ENCODE peak calls at places on chromosomes 2 and 18, in six cellular contexts. R, M, E, F, O and X are unnamed samples.

GRCh38 chr18:21004721-21005120 is 106.9 kb downstream of the ROCK1 start:
- DNase-seq in R (no peak), M (no peak), E (no peak), F (no peak), O (peak), X (no peak)

GRCh38 chr2:28896906-28897305 is 2.4 kb downstream of the WDR43 start:
- DNase-seq in R (no peak), M (no peak), E (no peak), F (no peak), O (peak), X (no peak)

GRCh38 chr2:45014016-45014702 is 4.9 kb upstream of the SIX2 start:
- DNase-seq in R (no peak), M (peak), E (peak), F (peak), O (no peak), X (peak)

GRCh38 chr2:32824415-32824814 is 122.3 kb upstream of the LTBP1 start:
- DNase-seq in R (no peak), M (no peak), E (no peak), F (no peak), O (no peak), X (no peak)

GRCh38 chr2:42900226-42900744 is 107.9 kb upstream of the HAAO start:
- DNase-seq in R (no peak), M (no peak), E (no peak), F (no peak), O (no peak), X (no peak)

GRCh38 chr2:48249093-48249492 is 280.9 kb upstream of the STON1 start:
- DNase-seq in R (no peak), M (no peak), E (no peak), F (no peak), O (peak), X (no peak)

GRCh38 chr2:72985891-72986683 is 68.8 kb downstream of the EMX1 start:
- DNase-seq in R (no peak), M (peak), E (peak), F (peak), O (no peak), X (no peak)

GRCh38 chr2:19722486-19723420 is 179.0 kb downstream of the TTC32 start:
- DNase-seq in R (no peak), M (no peak), E (no peak), F (no peak), O (no peak), X (no peak)

GRCh38 chr2:32862269-32863055 is 84.3 kb upstream of the LTBP1 start:
- DNase-seq in R (no peak), M (no peak), E (no peak), F (no peak), O (no peak), X (no peak)

GRCh38 chr2:224196789-224197188 is 157.7 kb upstream of the SERPINE2 start:
- DNase-seq in R (no peak), M (no peak), E (no peak), F (no peak), O (no peak), X (no peak)

GRCh38 chr18:27652480-27653121 is 467.5 kb upstream of the CHST9 start:
- DNase-seq in R (no peak), M (no peak), E (no peak), F (no peak), O (no peak), X (no peak)

GRCh38 chr18:32287249-32287648 is 97.4 kb downstream of the MEP1B start:
- DNase-seq in R (no peak), M (no peak), E (no peak), F (no peak), O (no peak), X (no peak)

GRCh38 chr2:119407430-119408220 is 24.0 kb upstream of the TMEM37 start:
- DNase-seq in R (peak), M (peak), E (peak), F (peak), O (peak), X (peak)

GRCh38 chr18:10101729-10102128 is 187.9 kb downstream of the VAPA start:
- DNase-seq in R (no peak), M (no peak), E (no peak), F (no peak), O (no peak), X (no peak)

GRCh38 chr2:130353291-130354134 is 2.3 kb upstream of the PTPN18 start:
- DNase-seq in R (no peak), M (no peak), E (no peak), F (no peak), O (no peak), X (no peak)

GRCh38 chr2:214069254-214069653 is 341.6 kb upstream of the VWC2L start:
- DNase-seq in R (peak), M (no peak), E (no peak), F (no peak), O (peak), X (peak)

GRCh38 chr2:8857709-8858108 is 20.3 kb upstream of the KIDINS220 start:
- DNase-seq in R (no peak), M (no peak), E (no peak), F (no peak), O (no peak), X (no peak)

GRCh38 chr2:19361325-19361990 is 3.0 kb upstream of the OSR1 start:
- DNase-seq in R (no peak), M (no peak), E (peak), F (no peak), O (no peak), X (no peak)

GRCh38 chr2:172330060-172330671 is 97.2 kb upstream of the ITGA6 start:
- DNase-seq in R (no peak), M (no peak), E (no peak), F (no peak), O (no peak), X (no peak)

GRCh38 chr2:172333206-172333605 is 94.2 kb upstream of the ITGA6 start:
- DNase-seq in R (no peak), M (no peak), E (no peak), F (no peak), O (no peak), X (no peak)

GRCh38 chr2:172328103-172328835 is 99.1 kb upstream of the ITGA6 start:
- DNase-seq in R (no peak), M (no peak), E (no peak), F (no peak), O (peak), X (no peak)

GRCh38 chr2:172326211-172326509 is 101.2 kb upstream of the ITGA6 start:
- DNase-seq in R (no peak), M (no peak), E (no peak), F (no peak), O (no peak), X (no peak)

GRCh38 chr2:172329404-172330059 is 97.9 kb upstream of the ITGA6 start:
- DNase-seq in R (no peak), M (peak), E (peak), F (no peak), O (no peak), X (peak)
- TF ChIP-seq POLR2A in R (no peak), M (no peak), E (no peak), F (no peak), O (no peak), X (no peak)

GRCh38 chr2:98732430-98733051 is 1.6 kb upstream of the MGAT4A start:
- DNase-seq in R (no peak), M (no peak), E (no peak), F (no peak), O (no peak), X (no peak)

GRCh38 chr2:98730053-98730850 is 680 bp downstream of the MGAT4A start:
- DNase-seq in R (peak), M (peak), E (peak), F (no peak), O (no peak), X (peak)

GRCh38 chr2:98729652-98730051 is 1.3 kb downstream of the MGAT4A start:
- DNase-seq in R (no peak), M (no peak), E (no peak), F (no peak), O (no peak), X (no peak)

GRCh38 chr2:98731709-98732349 is 897 bp upstream of the MGAT4A start:
- DNase-seq in R (no peak), M (no peak), E (no peak), F (no peak), O (no peak), X (no peak)

GRCh38 chr2:98730851-98731708 is at the start of gene MGAT4A:
- DNase-seq in R (peak), M (peak), E (peak), F (peak), O (no peak), X (peak)
- TF ChIP-seq POLR2A in R (peak), M (no peak), E (peak), F (no peak), O (no peak), X (peak)

DNA sequence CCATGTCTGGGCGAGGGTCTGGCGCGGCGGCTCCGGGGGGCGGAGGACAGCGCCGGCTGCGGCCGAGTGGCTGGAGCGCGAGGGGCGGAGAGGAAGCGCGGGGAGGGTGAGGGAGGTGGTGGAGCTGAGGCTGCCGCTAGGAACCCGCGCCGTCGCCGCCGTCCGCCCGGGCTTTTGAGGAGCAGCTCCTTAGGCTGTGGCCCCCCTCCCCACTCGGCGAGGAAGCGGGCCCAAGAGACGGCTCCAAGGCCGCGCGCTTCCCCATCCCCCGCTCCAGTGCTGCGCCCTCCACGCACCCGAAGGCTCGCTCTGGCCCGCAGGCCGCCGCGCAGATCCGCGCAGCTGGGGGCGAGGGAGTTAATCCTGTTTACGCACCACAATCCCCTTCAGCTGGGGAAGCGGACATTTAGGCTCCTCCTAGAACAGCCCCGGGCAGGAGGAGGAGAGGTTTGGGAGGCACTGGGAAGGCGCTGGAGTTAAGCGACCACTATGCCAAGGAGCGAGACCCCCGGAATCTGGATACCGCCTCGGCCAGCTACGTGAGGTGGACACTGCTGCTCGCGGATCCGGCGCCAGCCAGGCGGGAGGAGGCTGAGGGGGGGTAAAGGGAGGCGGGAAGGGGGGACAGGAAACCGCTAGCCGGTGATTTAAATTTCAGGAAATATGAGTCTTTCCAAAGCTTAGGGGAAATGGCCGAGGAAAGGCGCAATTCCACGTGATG is at the start of gene CNRIP1:
- DNase-seq in R (no peak), M (peak), E (peak), F (peak), O (peak), X (peak)
- TF ChIP-seq POLR2A in R (no peak), M (no peak), E (no peak), F (no peak), O (no peak), X (peak)

DNA sequence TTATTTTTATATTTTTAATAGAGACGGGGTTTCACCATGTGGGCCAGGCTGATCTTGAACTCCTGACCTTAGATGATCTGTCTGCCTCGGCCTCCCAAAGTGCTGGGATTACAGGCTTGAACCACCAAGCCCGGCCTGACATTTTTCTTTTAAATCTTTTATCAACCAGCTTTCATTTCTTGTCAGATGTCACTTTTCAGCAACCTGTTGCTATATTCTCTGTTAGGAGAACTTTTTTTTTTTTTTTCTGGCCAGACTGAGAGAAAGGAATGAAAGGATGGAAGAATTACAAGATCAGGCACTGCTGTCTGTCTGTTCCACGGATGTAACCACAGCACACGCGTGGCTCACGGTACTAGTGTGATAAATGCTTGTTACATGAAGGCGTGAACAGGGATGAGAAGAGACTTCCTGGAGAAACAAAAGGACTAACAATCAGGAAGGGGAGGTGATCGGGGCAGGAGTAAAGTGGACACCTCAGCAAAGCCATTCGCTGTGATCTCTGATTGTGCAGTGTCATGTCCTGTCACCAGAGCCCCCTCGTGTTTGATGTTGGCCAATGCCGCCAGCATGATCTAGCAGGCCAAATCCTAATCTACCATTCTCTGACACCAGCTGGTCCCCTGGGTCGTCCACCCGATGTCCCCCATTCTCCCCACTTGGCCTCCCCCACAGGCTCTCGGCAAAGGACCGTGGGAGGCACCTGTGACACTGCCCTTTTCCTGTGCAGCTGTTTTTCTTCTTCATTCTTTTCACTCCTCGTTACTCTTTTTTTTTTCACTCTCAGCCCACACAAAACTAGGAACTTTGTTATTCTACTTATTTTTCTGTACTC is 146.6 kb downstream of the TGIF1 start:
- DNase-seq in R (peak), M (peak), E (peak), F (peak), O (peak), X (peak)
- TF ChIP-seq POLR2A in R (no peak), M (no peak), E (no peak), F (no peak), O (no peak), X (no peak)

DNA sequence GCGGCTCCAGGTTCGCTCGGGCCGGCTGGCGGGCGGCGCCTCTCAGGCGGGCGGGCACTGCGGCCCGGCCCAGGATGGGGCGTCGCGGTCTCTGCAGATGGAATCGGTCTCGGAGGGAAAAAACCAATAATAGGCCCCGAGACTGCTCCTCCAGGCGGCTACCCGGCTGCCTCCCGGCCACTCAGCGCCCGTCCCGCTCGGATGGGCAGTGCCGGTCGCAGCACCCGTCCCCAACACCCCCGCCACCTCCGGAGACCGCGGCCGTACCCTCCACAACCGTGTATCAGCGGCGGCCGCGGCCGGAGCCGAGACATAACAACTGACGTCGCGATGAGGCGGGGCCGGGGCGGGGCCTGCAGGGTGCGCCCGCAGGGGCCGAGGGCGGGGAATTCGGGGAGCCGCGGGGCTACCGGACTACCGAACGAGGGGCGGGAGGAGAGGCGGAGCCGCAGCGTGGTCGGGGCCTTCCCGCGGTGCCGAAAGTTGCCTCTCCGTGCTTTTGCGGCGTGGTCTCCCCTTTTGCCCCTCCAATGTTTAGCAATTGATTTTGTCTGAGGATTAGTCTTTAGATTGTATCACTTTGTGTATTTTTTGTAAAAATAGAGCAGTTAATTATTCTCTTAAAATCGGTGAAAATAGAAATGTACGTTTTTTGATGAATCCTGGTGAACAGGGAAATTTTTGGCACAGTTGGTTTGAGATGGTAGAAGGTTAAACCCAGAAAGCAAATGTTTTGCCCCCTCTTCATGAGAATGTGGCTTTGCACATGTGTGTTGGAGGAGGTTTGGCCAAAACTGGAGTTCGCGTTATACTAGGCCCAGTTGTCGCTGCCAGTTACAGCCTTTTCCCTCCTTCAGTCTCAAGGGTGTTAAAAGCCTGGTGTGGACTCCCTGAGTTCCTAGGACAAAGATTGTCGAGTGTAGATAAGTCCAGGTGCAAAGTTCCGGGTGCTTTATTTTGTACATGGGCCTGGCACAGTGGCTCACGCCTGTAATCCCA is at the start of gene RNF103:
- DNase-seq in R (peak), M (peak), E (peak), F (peak), O (peak), X (peak)
- TF ChIP-seq POLR2A in R (peak), M (no peak), E (peak), F (peak), O (peak), X (peak)

DNA sequence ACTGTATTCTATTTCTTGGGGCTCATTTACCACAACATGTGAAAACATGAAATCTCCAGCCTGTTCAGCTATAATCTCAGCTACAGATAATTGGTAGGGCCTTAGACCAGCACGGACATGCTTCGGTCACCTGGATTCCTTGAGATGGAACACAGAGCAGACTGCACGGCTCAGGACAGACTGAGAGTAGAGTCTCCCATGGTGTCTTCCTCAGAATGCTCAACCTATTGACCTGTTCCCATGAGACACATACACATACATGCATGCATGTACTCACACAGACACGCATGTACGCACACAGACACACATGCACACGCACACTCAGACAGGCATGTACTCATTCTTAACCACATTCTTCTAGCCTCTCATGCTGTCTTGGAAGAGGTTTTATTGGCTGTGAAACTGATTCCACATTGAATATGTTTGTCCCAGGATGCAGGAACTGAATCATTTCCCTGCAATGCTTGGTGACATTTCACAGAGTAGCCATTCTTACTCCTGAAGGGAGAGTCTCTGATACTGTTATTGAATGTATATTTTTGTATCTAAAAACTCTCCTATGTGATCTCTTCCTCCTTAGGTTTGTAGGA is 23.5 kb upstream of the BZW1 start:
- DNase-seq in R (peak), M (no peak), E (no peak), F (no peak), O (peak), X (no peak)
- TF ChIP-seq POLR2A in R (no peak), M (no peak), E (no peak), F (no peak), O (peak), X (no peak)

DNA sequence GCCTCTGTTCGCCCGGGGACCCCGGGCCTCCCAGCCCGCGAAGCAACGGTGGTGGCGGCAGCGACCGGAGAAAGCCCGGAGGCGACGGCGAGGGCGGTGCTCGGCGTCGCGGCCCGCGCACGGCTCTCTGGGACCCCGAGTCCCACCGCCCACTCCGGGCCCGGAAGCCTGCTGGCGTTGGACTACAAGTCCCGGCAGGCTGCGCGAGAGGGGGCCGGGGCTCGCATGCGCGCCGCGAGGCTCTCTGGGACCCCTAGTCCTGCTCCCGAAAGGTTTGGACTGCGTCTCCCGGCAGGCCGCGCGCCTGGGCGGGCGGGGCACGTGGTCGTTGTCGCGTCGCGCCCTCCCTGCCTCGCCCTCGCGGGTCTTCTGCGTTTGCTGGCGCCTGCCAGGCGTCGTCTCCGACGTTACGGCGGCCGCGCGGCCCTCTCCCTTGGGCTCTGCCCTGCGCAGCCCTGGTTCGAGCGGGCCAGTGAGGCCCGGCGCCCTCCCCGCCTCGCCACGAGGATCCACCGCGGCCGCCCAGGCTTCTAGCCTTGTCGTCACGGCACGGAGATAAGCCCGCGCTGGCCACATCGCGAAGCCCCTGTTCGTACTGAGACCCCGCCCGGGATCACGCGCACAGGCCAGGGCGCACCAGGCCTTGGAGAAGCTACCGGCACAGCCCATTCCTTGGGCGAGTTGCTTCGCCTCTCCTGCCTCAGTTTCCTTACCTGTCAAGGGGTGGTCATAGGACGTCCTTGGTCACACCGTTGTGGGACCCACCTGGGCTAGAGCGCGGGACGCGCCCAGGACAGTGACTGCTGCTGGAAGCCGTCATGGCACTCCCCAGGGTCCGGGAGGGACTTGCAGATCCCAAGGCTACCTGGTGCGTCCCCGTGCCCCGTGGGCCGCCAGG is at the start of gene STK25:
- DNase-seq in R (peak), M (peak), E (peak), F (peak), O (peak), X (peak)
- TF ChIP-seq POLR2A in R (peak), M (no peak), E (peak), F (peak), O (peak), X (peak)